ENCODE peak calls at places on chromosomes 12 and 14, in ten cellular contexts. T is DND-41; M is mucosa of descending colon; D is fibroblast of mammary gland; F is lower lobe of right lung; B is thoracic aorta; Y is AG09319; X is MM.1S; P is activated CD8-positive, alpha-beta T cell treated with anti-CD3 and anti-CD28 coated beads for 36 hours; Z is GM12865. S is an unnamed sample.

GRCh38 chr12:96177013-96177412 is 17.2 kb upstream of the ELK3 start:
- DNase-seq in X (no peak), Z (peak; percentile 73), T (no peak), M (no peak), P (peak; percentile 91), B (no peak), Y (no peak), F (no peak), D (peak; percentile 96), S (no peak)

GRCh38 chr14:28142400-28143015 is 624.1 kb upstream of the FOXG1 start:
- DNase-seq in F (no peak), M (no peak), Z (no peak), T (no peak), P (no peak), Y (no peak), B (no peak), X (no peak), D (peak; percentile 8), S (no peak)

GRCh38 chr12:22164101-22164500 is 118.1 kb downstream of the CMAS start:
- DNase-seq in M (no peak), Z (no peak), P (peak; percentile 23), T (no peak), F (no peak), D (no peak), X (no peak), Y (no peak), B (no peak), S (no peak)

GRCh38 chr12:47808049-47808448 is 11.7 kb downstream of the HDAC7 start:
- DNase-seq in F (peak; percentile 72), D (peak; percentile 53), T (peak; percentile 90), B (no peak), Z (peak; percentile 68), X (peak; percentile 92), M (peak; percentile 90), P (peak; percentile 98), Y (no peak), S (peak; percentile 68)

GRCh38 chr12:108838194-108839010 is 19.0 kb downstream of the SSH1 start:
- DNase-seq in P (peak; percentile 90), X (peak; percentile 95), D (peak; percentile 100), B (peak; percentile 83), Y (peak; percentile 100), F (peak; percentile 89), T (peak; percentile 52), Z (peak; percentile 96), M (peak; percentile 91), S (peak; percentile 78)

GRCh38 chr14:81137316-81137715 is 83.4 kb downstream of the GTF2A1 start:
- DNase-seq in D (peak; percentile 84), F (no peak), X (no peak), B (no peak), Z (no peak), P (no peak), M (no peak), Y (peak; percentile 12), T (no peak), S (no peak)

GRCh38 chr12:131254374-131254773 is 300.7 kb downstream of the ADGRD1 start:
- DNase-seq in T (no peak), B (no peak), D (no peak), F (no peak), M (no peak), P (no peak), X (no peak), Z (no peak), Y (no peak), S (no peak)

GRCh38 chr12:111448266-111448830 is 42.6 kb downstream of the SH2B3 start:
- DNase-seq in M (peak; percentile 26), T (peak; percentile 2), P (no peak), Z (peak; percentile 24), Y (no peak), B (no peak), D (no peak), X (no peak), F (no peak), S (no peak)

GRCh38 chr14:104395276-104395675 is 184.3 kb upstream of the C14orf180 start:
- DNase-seq in P (no peak), Z (no peak), M (no peak), T (no peak), D (no peak), B (no peak), X (no peak), F (no peak), Y (no peak), S (no peak)

GRCh38 chr12:85740190-85740589 is 96.0 kb downstream of the RASSF9 start:
- DNase-seq in Y (peak; percentile 14), F (no peak), X (no peak), B (no peak), Z (no peak), P (no peak), D (peak; percentile 73), T (no peak), M (no peak), S (no peak)

GRCh38 chr14:91755560-91755959 is 23.7 kb upstream of the CATSPERB start:
- DNase-seq in D (peak; percentile 63), Z (no peak), P (no peak), M (no peak), F (no peak), Y (no peak), T (no peak), B (no peak), X (no peak), S (no peak)

GRCh38 chr14:31300296-31300695 is 92.7 kb upstream of the HECTD1 start:
- DNase-seq in M (no peak), X (no peak), P (no peak), B (no peak), T (no peak), Z (no peak), F (no peak), Y (no peak), D (peak; percentile 25), S (no peak)

DNA sequence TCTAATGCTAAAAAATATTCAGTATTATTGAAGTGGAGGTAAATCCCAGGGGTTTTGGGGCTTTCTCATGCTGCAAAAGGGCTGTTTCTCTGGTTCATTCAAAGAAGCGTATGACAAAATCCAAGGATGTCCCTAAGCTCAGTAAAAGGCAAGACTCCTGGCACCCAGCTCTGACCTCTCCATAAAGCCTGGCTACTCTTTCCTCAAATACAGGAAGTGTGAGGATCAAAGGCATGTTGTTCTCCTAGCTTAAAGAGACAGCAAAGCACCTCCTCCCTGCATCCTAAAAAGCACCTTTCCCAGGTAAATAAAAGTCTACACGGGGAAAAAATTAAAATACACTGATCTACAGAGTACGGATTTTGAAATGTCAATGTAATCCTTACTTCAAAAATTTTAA is 118.6 kb downstream of the LMNTD1 start:
- DNase-seq in X (no peak), F (no peak), Y (no peak), T (no peak), M (no peak), B (no peak), Z (no peak), D (no peak), P (no peak), S (no peak)
- TF ChIP-seq CTCF in X (no peak), F (no peak), Y (no peak), T (no peak), M (no peak), B (no peak), Z (no peak), D (no peak), P (no peak), S (no peak)

DNA sequence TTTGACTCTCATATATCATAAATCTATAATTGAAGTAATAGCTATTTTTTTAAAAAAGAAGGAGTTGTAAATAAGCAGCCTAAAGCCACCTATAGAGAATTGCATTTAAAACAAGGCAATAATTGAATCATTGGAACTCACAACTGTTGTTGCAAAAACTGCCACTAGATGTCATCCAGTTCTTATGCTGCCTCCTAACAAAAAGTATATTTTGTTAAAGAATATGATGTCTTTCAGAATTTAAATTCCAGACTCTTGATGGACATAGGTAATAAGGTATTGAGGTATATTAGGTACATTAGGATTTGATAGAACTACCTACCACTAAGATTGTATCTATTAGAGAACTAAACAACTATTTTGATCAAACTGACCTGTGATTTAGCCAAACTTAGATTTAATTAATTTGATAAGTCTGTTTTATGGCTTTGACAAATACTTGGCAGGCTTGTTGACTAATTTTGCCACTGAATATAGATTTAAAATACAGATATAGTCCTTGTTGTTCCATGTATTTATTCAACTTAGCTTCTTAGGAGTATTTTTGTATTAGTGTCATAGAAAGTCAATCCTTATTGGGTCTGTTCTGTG is 401.4 kb downstream of the RPL10L start:
- DNase-seq in Y (no peak), X (no peak), Z (peak; percentile 27), T (no peak), B (no peak), F (no peak), M (no peak), P (no peak), D (peak; percentile 37), S (no peak)
- TF ChIP-seq CTCF in Y (no peak), X (peak; percentile 43), Z (peak; percentile 33), T (peak; percentile 59), B (no peak), F (peak; percentile 39), M (no peak), P (peak; percentile 38), D (peak; percentile 59), S (no peak)

GRCh38 chr12:89352242-89352491 is 134 bp downstream of the DUSP6 start:
- DNase-seq in D (no peak), F (no peak), Z (no peak), B (no peak), M (no peak), Y (no peak), X (no peak), T (no peak), P (no peak), S (no peak)

GRCh38 chr12:89353823-89354629 is 1.7 kb upstream of the DUSP6 start:
- DNase-seq in P (peak; percentile 82), M (peak; percentile 93), Y (no peak), Z (peak; percentile 40), X (peak; percentile 93), T (peak; percentile 82), D (peak; percentile 63), B (no peak), F (peak; percentile 93), S (peak; percentile 70)

GRCh38 chr12:89354630-89354931 is 2.3 kb upstream of the DUSP6 start:
- DNase-seq in B (no peak), X (peak; percentile 51), Z (peak; percentile 11), Y (no peak), F (no peak), D (no peak), M (no peak), P (no peak), T (no peak), S (peak; percentile 42)

GRCh38 chr12:89352492-89353187 is at the start of gene DUSP6:
- DNase-seq in T (peak; percentile 98), M (peak; percentile 98), Z (peak; percentile 54), F (peak; percentile 97), Y (peak; percentile 97), X (peak; percentile 98), P (peak; percentile 95), B (peak; percentile 88), D (peak; percentile 98), S (peak; percentile 79)

GRCh38 chr12:89353188-89353822 is 1.0 kb upstream of the DUSP6 start:
- DNase-seq in M (peak; percentile 86), X (peak; percentile 55), F (peak; percentile 83), D (peak; percentile 40), Y (no peak), P (peak; percentile 54), B (no peak), T (peak; percentile 67), Z (peak; percentile 6), S (peak; percentile 65)
- TF ChIP-seq CTCF in M (no peak), X (no peak), F (no peak), D (no peak), Y (no peak), P (no peak), B (no peak), T (no peak), Z (no peak), S (no peak)

DNA sequence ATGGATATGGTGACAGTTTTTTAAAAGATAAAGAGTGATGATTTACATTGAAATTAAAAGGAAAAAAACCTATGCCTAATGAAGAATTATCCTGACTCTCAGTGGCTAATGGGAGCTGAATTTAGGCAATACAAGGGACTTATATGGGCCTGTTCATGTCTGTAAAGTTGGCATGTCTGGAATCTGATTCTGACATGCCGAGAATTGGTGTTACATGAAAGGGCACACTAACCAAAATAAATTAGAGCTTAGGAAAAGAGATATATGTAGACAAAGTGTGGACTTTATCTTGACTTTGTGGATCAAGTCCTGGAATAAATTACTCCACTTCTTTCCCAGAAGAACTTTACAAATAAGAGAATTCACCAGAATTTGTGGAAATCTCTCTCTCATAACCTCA is 1.1 kb downstream of the TDG start:
- DNase-seq in D (no peak), T (no peak), Y (no peak), Z (no peak), M (no peak), B (no peak), P (no peak), X (no peak), F (no peak), S (no peak)
- TF ChIP-seq CTCF in D (no peak), T (no peak), Y (no peak), Z (no peak), M (no peak), B (no peak), P (no peak), X (no peak), F (no peak), S (no peak)